ENCODE peak calls at places on chromosomes 7 and 10, in nine cellular contexts. One of them, this sample, is unnamed.

GRCh38 chr10:92689663-92690210 is at the start of gene HHEX:
- DNase-seq in astrocyte of the cerebellum: no peak
- DNase-seq in breast epithelium: no peak
- DNase-seq in CD8-positive, alpha-beta T cell: peak
- DNase-seq in BJ: no peak
- DNase-seq in heart right ventricle: peak
- DNase-seq in AG04450: no peak
- DNase-seq in A673: peak
- DNase-seq in cardiac muscle cell: peak
- DNase-seq in this sample: peak

GRCh38 chr10:119269737-119270136 is 62.4 kb downstream of the GRK5 start:
- DNase-seq in breast epithelium: no peak
- DNase-seq in BJ: no peak
- DNase-seq in astrocyte of the cerebellum: no peak
- DNase-seq in A673: no peak
- DNase-seq in heart right ventricle: no peak
- DNase-seq in cardiac muscle cell: no peak
- DNase-seq in CD8-positive, alpha-beta T cell: no peak
- DNase-seq in AG04450: no peak
- DNase-seq in this sample: no peak

GRCh38 chr10:71795248-71795647 is 21.9 kb upstream of the VSIR start:
- DNase-seq in heart right ventricle: no peak
- DNase-seq in CD8-positive, alpha-beta T cell: no peak
- DNase-seq in AG04450: no peak
- DNase-seq in cardiac muscle cell: peak
- DNase-seq in A673: no peak
- DNase-seq in BJ: no peak
- DNase-seq in astrocyte of the cerebellum: no peak
- DNase-seq in breast epithelium: no peak
- DNase-seq in this sample: peak

GRCh38 chr10:22379059-22379458 is 33.8 kb downstream of the SPAG6 start:
- DNase-seq in A673: no peak
- DNase-seq in cardiac muscle cell: no peak
- DNase-seq in BJ: no peak
- DNase-seq in breast epithelium: no peak
- DNase-seq in astrocyte of the cerebellum: no peak
- DNase-seq in CD8-positive, alpha-beta T cell: no peak
- DNase-seq in heart right ventricle: no peak
- DNase-seq in AG04450: no peak
- DNase-seq in this sample: no peak

GRCh38 chr7:157347217-157347904 is 10.6 kb downstream of the DNAJB6 start:
- DNase-seq in breast epithelium: no peak
- DNase-seq in cardiac muscle cell: no peak
- DNase-seq in heart right ventricle: peak
- DNase-seq in astrocyte of the cerebellum: peak
- DNase-seq in AG04450: peak
- DNase-seq in BJ: peak
- DNase-seq in CD8-positive, alpha-beta T cell: no peak
- DNase-seq in A673: no peak
- DNase-seq in this sample: no peak

GRCh38 chr7:76292206-76292573 is 10.3 kb upstream of the HSPB1 start:
- DNase-seq in breast epithelium: no peak
- DNase-seq in BJ: no peak
- DNase-seq in cardiac muscle cell: no peak
- DNase-seq in A673: no peak
- DNase-seq in heart right ventricle: no peak
- DNase-seq in CD8-positive, alpha-beta T cell: peak
- DNase-seq in AG04450: no peak
- DNase-seq in astrocyte of the cerebellum: no peak
- DNase-seq in this sample: no peak

GRCh38 chr10:129742742-129743550 is 221.1 kb downstream of the EBF3 start:
- DNase-seq in astrocyte of the cerebellum: no peak
- DNase-seq in breast epithelium: no peak
- DNase-seq in BJ: no peak
- DNase-seq in heart right ventricle: no peak
- DNase-seq in CD8-positive, alpha-beta T cell: no peak
- DNase-seq in cardiac muscle cell: no peak
- DNase-seq in AG04450: no peak
- DNase-seq in A673: no peak
- DNase-seq in this sample: no peak

GRCh38 chr10:124296121-124296812 is 122.5 kb downstream of the OAT start:
- DNase-seq in breast epithelium: no peak
- DNase-seq in A673: no peak
- DNase-seq in BJ: peak
- DNase-seq in AG04450: no peak
- DNase-seq in heart right ventricle: no peak
- DNase-seq in astrocyte of the cerebellum: peak
- DNase-seq in cardiac muscle cell: no peak
- DNase-seq in CD8-positive, alpha-beta T cell: no peak
- DNase-seq in this sample: no peak

GRCh38 chr7:1950623-1951523 is 280.8 kb downstream of the ELFN1 start:
- DNase-seq in CD8-positive, alpha-beta T cell: no peak
- DNase-seq in AG04450: no peak
- DNase-seq in A673: peak
- DNase-seq in cardiac muscle cell: no peak
- DNase-seq in astrocyte of the cerebellum: no peak
- DNase-seq in BJ: no peak
- DNase-seq in heart right ventricle: peak
- DNase-seq in breast epithelium: no peak
- DNase-seq in this sample: no peak

GRCh38 chr10:70381491-70382421 is 669 bp downstream of the LRRC20 start:
- DNase-seq in astrocyte of the cerebellum: no peak
- DNase-seq in heart right ventricle: peak
- DNase-seq in cardiac muscle cell: peak
- DNase-seq in BJ: no peak
- DNase-seq in breast epithelium: no peak
- DNase-seq in AG04450: no peak
- DNase-seq in CD8-positive, alpha-beta T cell: no peak
- DNase-seq in A673: peak
- DNase-seq in this sample: peak

GRCh38 chr7:99392659-99393362 is 15.6 kb downstream of the PDAP1 start:
- DNase-seq in CD8-positive, alpha-beta T cell: peak
- DNase-seq in breast epithelium: peak
- DNase-seq in AG04450: no peak
- DNase-seq in astrocyte of the cerebellum: no peak
- DNase-seq in heart right ventricle: peak
- DNase-seq in BJ: no peak
- DNase-seq in A673: peak
- DNase-seq in cardiac muscle cell: peak
- DNase-seq in this sample: peak

GRCh38 chr10:59337254-59337653 is 25.1 kb downstream of the FAM13C start:
- DNase-seq in BJ: no peak
- DNase-seq in heart right ventricle: peak
- DNase-seq in A673: peak
- DNase-seq in CD8-positive, alpha-beta T cell: no peak
- DNase-seq in breast epithelium: no peak
- DNase-seq in cardiac muscle cell: peak
- DNase-seq in AG04450: peak
- DNase-seq in astrocyte of the cerebellum: peak
- DNase-seq in this sample: no peak

GRCh38 chr10:49252313-49253034 is 46.5 kb upstream of the C10orf71 start:
- DNase-seq in BJ: no peak
- DNase-seq in AG04450: no peak
- DNase-seq in heart right ventricle: no peak
- DNase-seq in astrocyte of the cerebellum: no peak
- DNase-seq in cardiac muscle cell: no peak
- DNase-seq in A673: no peak
- DNase-seq in breast epithelium: no peak
- DNase-seq in CD8-positive, alpha-beta T cell: no peak
- DNase-seq in this sample: no peak

GRCh38 chr7:116802784-116803183 is 59.6 kb upstream of the CAPZA2 start:
- DNase-seq in breast epithelium: no peak
- DNase-seq in A673: peak
- DNase-seq in heart right ventricle: peak
- DNase-seq in CD8-positive, alpha-beta T cell: no peak
- DNase-seq in astrocyte of the cerebellum: peak
- DNase-seq in AG04450: no peak
- DNase-seq in cardiac muscle cell: peak
- DNase-seq in BJ: peak
- DNase-seq in this sample: peak

GRCh38 chr10:133022784-133023115 is 65.0 kb upstream of the ADGRA1 start:
- DNase-seq in BJ: no peak
- DNase-seq in heart right ventricle: peak
- DNase-seq in astrocyte of the cerebellum: no peak
- DNase-seq in cardiac muscle cell: no peak
- DNase-seq in AG04450: no peak
- DNase-seq in A673: peak
- DNase-seq in CD8-positive, alpha-beta T cell: no peak
- DNase-seq in breast epithelium: no peak
- DNase-seq in this sample: no peak

DNA sequence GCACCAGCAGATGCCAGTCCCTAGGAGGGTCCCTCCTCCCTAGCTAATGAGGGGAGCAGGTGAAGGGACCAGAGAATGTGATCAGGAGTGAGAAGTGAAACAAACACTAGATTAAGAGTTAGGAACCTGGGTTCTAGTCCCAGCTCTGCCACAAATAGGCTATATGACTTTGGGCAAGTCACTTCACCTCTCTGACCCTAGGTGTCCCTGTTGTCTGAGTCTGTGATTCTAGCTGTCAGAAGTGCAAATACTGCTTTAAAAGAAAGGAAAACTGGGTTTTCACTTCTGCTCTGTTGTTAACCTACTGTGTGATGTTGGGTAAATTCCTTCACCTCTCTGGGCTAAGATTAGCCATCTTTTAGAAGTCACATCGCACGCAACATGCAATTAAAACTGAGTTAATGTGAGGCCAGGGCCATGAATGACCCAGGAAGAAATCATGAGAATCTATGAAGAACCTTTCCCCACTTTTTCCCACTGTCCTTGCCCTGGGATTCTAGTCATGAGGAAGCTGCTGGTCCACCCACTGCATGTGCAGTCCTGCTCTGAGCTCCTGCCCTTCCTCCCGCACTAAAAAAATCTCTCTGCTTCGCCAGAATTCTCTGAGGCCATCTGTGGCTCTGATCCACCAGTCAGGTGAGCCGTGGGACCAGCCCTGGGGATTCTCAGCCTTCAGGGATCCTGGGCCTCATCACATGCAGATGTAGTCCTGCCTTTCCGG is 181.8 kb downstream of the PLXNA4 start:
- DNase-seq in AG04450: no peak
- DNase-seq in BJ: no peak
- DNase-seq in cardiac muscle cell: no peak
- DNase-seq in breast epithelium: no peak
- DNase-seq in heart right ventricle: no peak
- DNase-seq in astrocyte of the cerebellum: no peak
- DNase-seq in CD8-positive, alpha-beta T cell: no peak
- DNase-seq in A673: no peak
- DNase-seq in this sample: no peak
- TF ChIP-seq CTCF in AG04450: no peak
- TF ChIP-seq CTCF in BJ: peak
- TF ChIP-seq CTCF in cardiac muscle cell: peak
- TF ChIP-seq CTCF in breast epithelium: no peak
- TF ChIP-seq CTCF in heart right ventricle: no peak
- TF ChIP-seq CTCF in astrocyte of the cerebellum: no peak
- TF ChIP-seq CTCF in CD8-positive, alpha-beta T cell: peak
- TF ChIP-seq CTCF in A673: no peak
- TF ChIP-seq CTCF in this sample: no peak

GRCh38 chr7:132576723-132577089 is 436 bp upstream of the PLXNA4 start:
- DNase-seq in heart right ventricle: no peak
- DNase-seq in astrocyte of the cerebellum: no peak
- DNase-seq in breast epithelium: no peak
- DNase-seq in CD8-positive, alpha-beta T cell: no peak
- DNase-seq in AG04450: no peak
- DNase-seq in BJ: no peak
- DNase-seq in cardiac muscle cell: peak
- DNase-seq in A673: no peak
- DNase-seq in this sample: no peak

GRCh38 chr7:132575987-132576722 is at the start of gene PLXNA4:
- DNase-seq in A673: peak
- DNase-seq in AG04450: no peak
- DNase-seq in breast epithelium: no peak
- DNase-seq in astrocyte of the cerebellum: no peak
- DNase-seq in BJ: no peak
- DNase-seq in cardiac muscle cell: peak
- DNase-seq in CD8-positive, alpha-beta T cell: no peak
- DNase-seq in heart right ventricle: no peak
- DNase-seq in this sample: no peak

GRCh38 chr7:132578050-132578370 is 1.7 kb upstream of the PLXNA4 start:
- DNase-seq in breast epithelium: no peak
- DNase-seq in BJ: no peak
- DNase-seq in cardiac muscle cell: no peak
- DNase-seq in astrocyte of the cerebellum: no peak
- DNase-seq in AG04450: no peak
- DNase-seq in CD8-positive, alpha-beta T cell: no peak
- DNase-seq in A673: no peak
- DNase-seq in heart right ventricle: no peak
- DNase-seq in this sample: no peak

GRCh38 chr7:132578826-132579225 is 2.6 kb upstream of the PLXNA4 start:
- DNase-seq in breast epithelium: no peak
- DNase-seq in A673: no peak
- DNase-seq in AG04450: no peak
- DNase-seq in astrocyte of the cerebellum: no peak
- DNase-seq in heart right ventricle: no peak
- DNase-seq in cardiac muscle cell: no peak
- DNase-seq in CD8-positive, alpha-beta T cell: no peak
- DNase-seq in BJ: no peak
- DNase-seq in this sample: no peak

GRCh38 chr7:132577206-132578049 is 1.2 kb upstream of the PLXNA4 start:
- DNase-seq in heart right ventricle: peak
- DNase-seq in BJ: no peak
- DNase-seq in breast epithelium: no peak
- DNase-seq in astrocyte of the cerebellum: peak
- DNase-seq in A673: peak
- DNase-seq in cardiac muscle cell: peak
- DNase-seq in AG04450: no peak
- DNase-seq in CD8-positive, alpha-beta T cell: no peak
- DNase-seq in this sample: peak
- TF ChIP-seq CTCF in heart right ventricle: no peak
- TF ChIP-seq CTCF in BJ: peak
- TF ChIP-seq CTCF in breast epithelium: no peak
- TF ChIP-seq CTCF in astrocyte of the cerebellum: peak
- TF ChIP-seq CTCF in A673: peak
- TF ChIP-seq CTCF in cardiac muscle cell: peak
- TF ChIP-seq CTCF in AG04450: no peak
- TF ChIP-seq CTCF in CD8-positive, alpha-beta T cell: no peak
- TF ChIP-seq CTCF in this sample: peak

GRCh38 chr7:122902751-122903495 is 16.7 kb upstream of the CADPS2 start:
- DNase-seq in cardiac muscle cell: no peak
- DNase-seq in CD8-positive, alpha-beta T cell: no peak
- DNase-seq in breast epithelium: no peak
- DNase-seq in heart right ventricle: no peak
- DNase-seq in AG04450: no peak
- DNase-seq in astrocyte of the cerebellum: no peak
- DNase-seq in BJ: no peak
- DNase-seq in A673: peak
- DNase-seq in this sample: no peak
- TF ChIP-seq CTCF in cardiac muscle cell: peak
- TF ChIP-seq CTCF in CD8-positive, alpha-beta T cell: no peak
- TF ChIP-seq CTCF in breast epithelium: peak
- TF ChIP-seq CTCF in heart right ventricle: no peak
- TF ChIP-seq CTCF in AG04450: no peak
- TF ChIP-seq CTCF in astrocyte of the cerebellum: no peak
- TF ChIP-seq CTCF in BJ: no peak
- TF ChIP-seq CTCF in A673: peak
- TF ChIP-seq CTCF in this sample: peak

DNA sequence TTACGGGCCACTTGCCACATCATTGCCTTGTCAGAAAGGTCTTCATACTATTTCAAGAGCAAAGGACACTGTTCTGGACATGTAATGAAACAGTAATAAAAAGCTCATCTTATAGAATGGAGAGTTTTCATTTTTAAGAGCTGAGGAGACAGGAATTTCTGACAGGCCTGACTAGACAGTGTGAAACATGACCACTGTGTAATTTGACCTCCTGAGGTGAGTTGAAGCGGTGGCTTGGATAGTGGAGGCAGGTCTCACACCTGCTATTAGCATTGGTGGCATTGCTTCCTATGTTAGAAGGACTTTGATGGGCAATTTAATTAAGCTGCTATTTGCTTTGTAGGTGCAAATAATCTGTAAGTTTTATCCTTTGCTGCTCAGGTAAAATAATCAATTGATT is 4.0 kb upstream of the ASB4 start:
- DNase-seq in CD8-positive, alpha-beta T cell: no peak
- DNase-seq in cardiac muscle cell: no peak
- DNase-seq in BJ: no peak
- DNase-seq in AG04450: no peak
- DNase-seq in breast epithelium: no peak
- DNase-seq in A673: no peak
- DNase-seq in astrocyte of the cerebellum: no peak
- DNase-seq in heart right ventricle: no peak
- DNase-seq in this sample: no peak
- TF ChIP-seq CTCF in CD8-positive, alpha-beta T cell: no peak
- TF ChIP-seq CTCF in cardiac muscle cell: no peak
- TF ChIP-seq CTCF in BJ: no peak
- TF ChIP-seq CTCF in AG04450: no peak
- TF ChIP-seq CTCF in breast epithelium: no peak
- TF ChIP-seq CTCF in A673: no peak
- TF ChIP-seq CTCF in astrocyte of the cerebellum: no peak
- TF ChIP-seq CTCF in heart right ventricle: no peak
- TF ChIP-seq CTCF in this sample: no peak

This sample was measured in endothelial cell.